ENCODE peak calls at places on chromosomes 4 and X, in seven cellular contexts. R is anterior cingulate cortex; W is ELR; X is cerebellum; B is CD4-positive, CD25-positive, alpha-beta regulatory T cell; H is activated CD8-positive, alpha-beta memory T cell treated with anti-CD3 and anti-CD28 coated beads for 4 hours; O is HEK293T. A is an unnamed sample.

GRCh38 chr4:22202351-22203343 is 254.1 kb upstream of the KCNIP4 start:
- DNase-seq in B (no peak), X (no peak), O (no peak), H (no peak), W (no peak), R (no peak), A (no peak)

GRCh38 chr4:149292422-149293055 is 523.1 kb downstream of the IQCM start:
- DNase-seq in X (peak; percentile 13), H (no peak), B (no peak), O (no peak), R (no peak), W (no peak), A (peak; percentile 52)

GRCh38 chrX:44178271-44178670 is 165.2 kb downstream of the EFHC2 start:
- DNase-seq in H (no peak), B (no peak), W (no peak), X (no peak), O (no peak), R (no peak), A (no peak)

GRCh38 chrX:47221756-47222155 is 3.3 kb downstream of the CDK16 start:
- DNase-seq in H (no peak), X (peak; percentile 47), O (no peak), B (no peak), R (no peak), W (no peak), A (peak; percentile 47)

GRCh38 chrX:31213941-31214340 is 142.1 kb upstream of the FTHL17 start:
- DNase-seq in H (no peak), X (peak; percentile 30), W (peak; percentile 32), O (peak; percentile 25), R (no peak), B (no peak), A (peak; percentile 51)

GRCh38 chrX:70476166-70476933 is 31.7 kb downstream of the DLG3 start:
- DNase-seq in X (no peak), H (no peak), W (no peak), O (no peak), R (no peak), B (no peak), A (no peak)

GRCh38 chr4:102871772-102872171 is 3.0 kb downstream of the CISD2 start:
- DNase-seq in H (no peak), B (no peak), X (no peak), O (no peak), W (no peak), R (no peak), A (no peak)

GRCh38 chr4:185723619-185724150 is 88.3 kb downstream of the SORBS2 start:
- DNase-seq in B (no peak), O (no peak), H (no peak), W (no peak), X (no peak), R (no peak), A (no peak)

GRCh38 chr4:1511441-1512041 is 105.3 kb upstream of the NKX1-1 start:
- DNase-seq in X (no peak), H (no peak), W (peak; percentile 28), O (no peak), R (peak; percentile 12), B (peak; percentile 49), A (peak; percentile 26)